ENCODE peak calls at places on chromosomes 4 and X, in seven cellular contexts. One of them, this sample, is unnamed.

GRCh38 chr4:102826105-102826889 is 1.1 kb downstream of the UBE2D3 start:
- DNase-seq in small intestine: no peak
- DNase-seq in mesendoderm: no peak
- DNase-seq in keratinocyte: no peak
- DNase-seq in brain microvascular endothelial cell: no peak
- DNase-seq in body of pancreas: no peak
- DNase-seq in colonic mucosa: no peak
- DNase-seq in this sample: no peak

GRCh38 chr4:3369781-3370660 is 71.7 kb upstream of the HGFAC start:
- DNase-seq in brain microvascular endothelial cell: peak; percentile 95
- DNase-seq in small intestine: peak; percentile 3
- DNase-seq in body of pancreas: no peak
- DNase-seq in keratinocyte: no peak
- DNase-seq in mesendoderm: peak; percentile 91
- DNase-seq in colonic mucosa: no peak
- DNase-seq in this sample: peak; percentile 90

GRCh38 chr4:87011340-87012034 is 76.7 kb downstream of the AFF1 start:
- DNase-seq in mesendoderm: peak; percentile 93
- DNase-seq in body of pancreas: no peak
- DNase-seq in brain microvascular endothelial cell: peak; percentile 89
- DNase-seq in colonic mucosa: peak; percentile 45
- DNase-seq in small intestine: peak; percentile 75
- DNase-seq in keratinocyte: no peak
- DNase-seq in this sample: no peak

GRCh38 chr4:21512351-21512750 is 436.2 kb downstream of the KCNIP4 start:
- DNase-seq in colonic mucosa: no peak
- DNase-seq in brain microvascular endothelial cell: peak; percentile 45
- DNase-seq in keratinocyte: no peak
- DNase-seq in mesendoderm: peak; percentile 61
- DNase-seq in body of pancreas: no peak
- DNase-seq in small intestine: no peak
- DNase-seq in this sample: peak; percentile 4

GRCh38 chr4:140004580-140005314 is 149.2 kb downstream of the MAML3 start:
- DNase-seq in brain microvascular endothelial cell: peak; percentile 38
- DNase-seq in colonic mucosa: no peak
- DNase-seq in keratinocyte: no peak
- DNase-seq in small intestine: no peak
- DNase-seq in body of pancreas: peak; percentile 75
- DNase-seq in mesendoderm: peak; percentile 69
- DNase-seq in this sample: peak; percentile 73

GRCh38 chrX:41027388-41027787 is 57.9 kb upstream of the USP9X start:
- DNase-seq in brain microvascular endothelial cell: peak; percentile 48
- DNase-seq in colonic mucosa: no peak
- DNase-seq in keratinocyte: no peak
- DNase-seq in small intestine: no peak
- DNase-seq in body of pancreas: no peak
- DNase-seq in mesendoderm: no peak
- DNase-seq in this sample: no peak

GRCh38 chr4:152257601-152258066 is 278.3 kb downstream of the FBXW7 start:
- DNase-seq in body of pancreas: no peak
- DNase-seq in brain microvascular endothelial cell: peak; percentile 19
- DNase-seq in mesendoderm: peak; percentile 94
- DNase-seq in small intestine: no peak
- DNase-seq in keratinocyte: peak; percentile 52
- DNase-seq in colonic mucosa: no peak
- DNase-seq in this sample: no peak

GRCh38 chr4:39905656-39906055 is 72.1 kb downstream of the PDS5A start:
- DNase-seq in keratinocyte: no peak
- DNase-seq in mesendoderm: no peak
- DNase-seq in brain microvascular endothelial cell: no peak
- DNase-seq in colonic mucosa: no peak
- DNase-seq in small intestine: no peak
- DNase-seq in body of pancreas: no peak
- DNase-seq in this sample: no peak

GRCh38 chr4:94305468-94306225 is 37.0 kb downstream of the HPGDS start:
- DNase-seq in keratinocyte: no peak
- DNase-seq in small intestine: no peak
- DNase-seq in colonic mucosa: no peak
- DNase-seq in body of pancreas: no peak
- DNase-seq in brain microvascular endothelial cell: no peak
- DNase-seq in mesendoderm: peak; percentile 6
- DNase-seq in this sample: no peak

GRCh38 chrX:100478714-100479113 is 68.6 kb upstream of the PCDH19 start:
- DNase-seq in keratinocyte: no peak
- DNase-seq in brain microvascular endothelial cell: no peak
- DNase-seq in colonic mucosa: no peak
- DNase-seq in mesendoderm: peak; percentile 50
- DNase-seq in small intestine: no peak
- DNase-seq in body of pancreas: no peak
- DNase-seq in this sample: peak; percentile 1

GRCh38 chr4:42151568-42152506 is 618 bp downstream of the BEND4 start:
- DNase-seq in small intestine: no peak
- DNase-seq in body of pancreas: peak; percentile 12
- DNase-seq in keratinocyte: no peak
- DNase-seq in colonic mucosa: peak; percentile 26
- DNase-seq in mesendoderm: peak; percentile 95
- DNase-seq in brain microvascular endothelial cell: no peak
- DNase-seq in this sample: peak; percentile 97

GRCh38 chr4:42152507-42153504 is at the start of gene BEND4:
- DNase-seq in brain microvascular endothelial cell: no peak
- DNase-seq in mesendoderm: peak; percentile 28
- DNase-seq in keratinocyte: no peak
- DNase-seq in colonic mucosa: peak; percentile 26
- DNase-seq in body of pancreas: no peak
- DNase-seq in small intestine: no peak
- DNase-seq in this sample: peak; percentile 51

GRCh38 chr4:42149004-42149403 is 3.5 kb downstream of the BEND4 start:
- DNase-seq in brain microvascular endothelial cell: no peak
- DNase-seq in mesendoderm: no peak
- DNase-seq in keratinocyte: no peak
- DNase-seq in small intestine: no peak
- DNase-seq in body of pancreas: no peak
- DNase-seq in colonic mucosa: no peak
- DNase-seq in this sample: peak; percentile 32

GRCh38 chr4:42148453-42148852 is 4.0 kb downstream of the BEND4 start:
- DNase-seq in body of pancreas: no peak
- DNase-seq in colonic mucosa: no peak
- DNase-seq in keratinocyte: no peak
- DNase-seq in small intestine: no peak
- DNase-seq in mesendoderm: no peak
- DNase-seq in brain microvascular endothelial cell: no peak
- DNase-seq in this sample: no peak

GRCh38 chr4:42150653-42151567 is 1.5 kb downstream of the BEND4 start:
- DNase-seq in colonic mucosa: peak; percentile 19
- DNase-seq in brain microvascular endothelial cell: no peak
- DNase-seq in keratinocyte: no peak
- DNase-seq in body of pancreas: no peak
- DNase-seq in mesendoderm: peak; percentile 42
- DNase-seq in small intestine: no peak
- DNase-seq in this sample: peak; percentile 59
- H3K27me3 ChIP-seq in colonic mucosa: peaks cover 33% of the 10 kb centered on the region
- H3K27me3 ChIP-seq in brain microvascular endothelial cell: peaks cover 46% of the 10 kb centered on the region
- H3K27me3 ChIP-seq in keratinocyte: peaks cover 41% of the 10 kb centered on the region
- H3K27me3 ChIP-seq in body of pancreas: peaks cover 31% of the 10 kb centered on the region
- H3K27me3 ChIP-seq in mesendoderm: peaks cover 3% of the 10 kb centered on the region
- H3K27me3 ChIP-seq in small intestine: peaks cover 12% of the 10 kb centered on the region
- H3K27me3 ChIP-seq in this sample: peaks cover 37% of the 10 kb centered on the region

GRCh38 chrX:25021132-25021498 is 5.3 kb upstream of the ARX start:
- DNase-seq in body of pancreas: no peak
- DNase-seq in small intestine: no peak
- DNase-seq in keratinocyte: no peak
- DNase-seq in mesendoderm: no peak
- DNase-seq in brain microvascular endothelial cell: no peak
- DNase-seq in colonic mucosa: no peak
- DNase-seq in this sample: peak; percentile 63

GRCh38 chrX:25019707-25020390 is 4.1 kb upstream of the ARX start:
- DNase-seq in body of pancreas: no peak
- DNase-seq in colonic mucosa: no peak
- DNase-seq in small intestine: no peak
- DNase-seq in brain microvascular endothelial cell: no peak
- DNase-seq in keratinocyte: no peak
- DNase-seq in mesendoderm: peak; percentile 21
- DNase-seq in this sample: peak; percentile 65

GRCh38 chrX:25018682-25019081 is 2.9 kb upstream of the ARX start:
- DNase-seq in body of pancreas: no peak
- DNase-seq in keratinocyte: no peak
- DNase-seq in brain microvascular endothelial cell: no peak
- DNase-seq in small intestine: no peak
- DNase-seq in colonic mucosa: no peak
- DNase-seq in mesendoderm: no peak
- DNase-seq in this sample: no peak

GRCh38 chrX:25022499-25023325 is 6.9 kb upstream of the ARX start:
- DNase-seq in mesendoderm: no peak
- DNase-seq in keratinocyte: no peak
- DNase-seq in colonic mucosa: no peak
- DNase-seq in small intestine: no peak
- DNase-seq in brain microvascular endothelial cell: no peak
- DNase-seq in body of pancreas: no peak
- DNase-seq in this sample: peak; percentile 87

DNA sequence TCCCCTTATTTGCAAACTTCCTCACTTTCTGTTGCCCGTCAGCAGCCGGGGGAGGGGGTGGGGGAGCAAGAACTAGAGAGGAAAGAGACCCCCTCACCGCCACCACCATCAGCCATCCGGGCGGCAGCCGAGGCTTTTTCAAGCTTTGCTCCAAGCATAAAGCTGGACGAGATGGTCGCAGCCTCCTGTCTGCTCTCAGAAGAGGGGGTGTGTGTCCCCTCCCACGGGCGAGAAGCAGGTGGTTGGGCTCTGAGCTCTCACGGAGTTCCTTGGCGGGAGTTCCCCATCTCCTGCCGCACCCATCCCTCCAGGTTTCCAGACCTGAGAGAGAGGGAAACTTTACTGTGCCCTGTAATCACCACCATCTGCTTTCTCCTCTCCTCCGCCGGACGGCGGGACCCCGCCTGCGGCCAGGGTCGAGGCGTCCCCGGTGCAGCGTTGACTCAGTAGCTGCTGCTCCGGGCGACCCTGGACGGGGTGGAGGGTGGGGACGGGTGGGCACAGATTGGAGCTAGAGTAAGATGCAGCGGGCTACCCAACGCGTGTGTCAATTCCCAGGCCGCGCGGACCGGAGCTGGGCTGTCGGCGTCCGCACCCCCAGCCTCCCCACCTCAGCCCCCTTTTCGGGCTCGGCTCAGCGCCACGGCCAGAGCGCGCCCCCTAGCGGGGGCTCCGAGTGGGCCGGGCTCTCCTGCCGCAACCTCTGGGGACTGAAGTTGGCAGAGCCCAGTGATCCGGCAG is 4.8 kb upstream of the ARX start:
- DNase-seq in keratinocyte: no peak
- DNase-seq in colonic mucosa: no peak
- DNase-seq in mesendoderm: peak; percentile 52
- DNase-seq in small intestine: no peak
- DNase-seq in brain microvascular endothelial cell: no peak
- DNase-seq in body of pancreas: no peak
- DNase-seq in this sample: peak; percentile 98
- H3K27me3 ChIP-seq in keratinocyte: peaks cover 71% of the 10 kb centered on the region
- H3K27me3 ChIP-seq in colonic mucosa: peaks cover 78% of the 10 kb centered on the region
- H3K27me3 ChIP-seq in mesendoderm: peaks cover 33% of the 10 kb centered on the region
- H3K27me3 ChIP-seq in small intestine: peaks cover 6% of the 10 kb centered on the region
- H3K27me3 ChIP-seq in brain microvascular endothelial cell: peaks cover 33% of the 10 kb centered on the region
- H3K27me3 ChIP-seq in body of pancreas: peaks cover 16% of the 10 kb centered on the region
- H3K27me3 ChIP-seq in this sample: peaks cover 95% of the 10 kb centered on the region

GRCh38 chr4:54234497-54235205 is 5.6 kb downstream of the PDGFRA start:
- DNase-seq in mesendoderm: peak; percentile 26
- DNase-seq in body of pancreas: no peak
- DNase-seq in small intestine: no peak
- DNase-seq in colonic mucosa: no peak
- DNase-seq in keratinocyte: no peak
- DNase-seq in brain microvascular endothelial cell: peak; percentile 8
- DNase-seq in this sample: peak; percentile 33
- H3K27me3 ChIP-seq in mesendoderm: peaks cover 12% of the 10 kb centered on the region
- H3K27me3 ChIP-seq in body of pancreas: peaks cover 31% of the 10 kb centered on the region
- H3K27me3 ChIP-seq in small intestine: peaks cover 19% of the 10 kb centered on the region
- H3K27me3 ChIP-seq in colonic mucosa: peaks cover 35% of the 10 kb centered on the region
- H3K27me3 ChIP-seq in keratinocyte: peaks cover 31% of the 10 kb centered on the region
- H3K27me3 ChIP-seq in brain microvascular endothelial cell: peaks cover 12% of the 10 kb centered on the region
- H3K27me3 ChIP-seq in this sample: peaks cover 40% of the 10 kb centered on the region

DNA sequence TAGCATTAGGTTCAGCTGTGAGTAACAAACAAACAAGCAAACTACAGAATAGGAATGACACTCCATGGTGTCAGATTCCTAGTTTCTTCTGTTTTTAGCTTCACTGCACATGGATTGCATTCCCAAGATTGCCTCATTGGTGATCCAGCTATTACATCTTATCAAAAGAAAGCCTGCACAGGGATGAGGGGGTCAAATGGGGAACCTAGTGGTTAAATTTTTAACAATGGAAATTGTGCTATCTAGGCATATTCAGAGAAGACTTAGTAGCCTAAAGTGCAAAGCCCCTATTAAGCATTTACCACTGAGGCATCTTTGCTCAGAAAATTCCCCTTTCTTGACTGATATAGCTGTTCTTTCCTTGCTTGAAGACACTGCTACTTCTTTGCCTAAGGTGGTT is 3.9 kb upstream of the TTC29 start:
- DNase-seq in brain microvascular endothelial cell: no peak
- DNase-seq in mesendoderm: no peak
- DNase-seq in small intestine: no peak
- DNase-seq in keratinocyte: no peak
- DNase-seq in colonic mucosa: no peak
- DNase-seq in body of pancreas: no peak
- DNase-seq in this sample: no peak
- H3K27me3 ChIP-seq in brain microvascular endothelial cell: no peaks in the 10 kb centered on the region
- H3K27me3 ChIP-seq in mesendoderm: no peaks in the 10 kb centered on the region
- H3K27me3 ChIP-seq in small intestine: no peaks in the 10 kb centered on the region
- H3K27me3 ChIP-seq in keratinocyte: peaks cover 8% of the 10 kb centered on the region
- H3K27me3 ChIP-seq in colonic mucosa: peaks cover 8% of the 10 kb centered on the region
- H3K27me3 ChIP-seq in body of pancreas: no peaks in the 10 kb centered on the region
- H3K27me3 ChIP-seq in this sample: no peaks in the 10 kb centered on the region

GRCh38 chrX:54415534-54416350 is 24.5 kb upstream of the TSR2 start:
- DNase-seq in colonic mucosa: no peak
- DNase-seq in keratinocyte: no peak
- DNase-seq in brain microvascular endothelial cell: no peak
- DNase-seq in mesendoderm: peak; percentile 4
- DNase-seq in body of pancreas: no peak
- DNase-seq in small intestine: no peak
- DNase-seq in this sample: peak; percentile 42
- H3K27me3 ChIP-seq in colonic mucosa: no peaks in the 10 kb centered on the region
- H3K27me3 ChIP-seq in keratinocyte: no peaks in the 10 kb centered on the region
- H3K27me3 ChIP-seq in brain microvascular endothelial cell: no peaks in the 10 kb centered on the region
- H3K27me3 ChIP-seq in mesendoderm: no peaks in the 10 kb centered on the region
- H3K27me3 ChIP-seq in body of pancreas: no peaks in the 10 kb centered on the region
- H3K27me3 ChIP-seq in small intestine: no peaks in the 10 kb centered on the region
- H3K27me3 ChIP-seq in this sample: no peaks in the 10 kb centered on the region

This sample was measured in H7.